ENCODE peak calls at places on chromosomes 13 and 19, in six cellular contexts. E is pancreas; M is stromal cell of bone marrow; T is midbrain; R is naive thymus-derived CD8-positive, alpha-beta T cell; U is MCF 10A. P is an unnamed sample.

GRCh38 chr13:106230450-106230849 is 305.0 kb downstream of the EFNB2 start:
- DNase-seq in E (no peak), M (no peak), T (no peak), R (no peak), U (peak; percentile 84), P (no peak)

GRCh38 chr13:108419768-108420167 is 150.2 kb downstream of the TNFSF13B start:
- DNase-seq in E (no peak), M (no peak), T (no peak), R (no peak), U (no peak), P (no peak)

GRCh38 chr13:110017379-110017778 is 231.0 kb upstream of the IRS2 start:
- DNase-seq in E (no peak), M (peak; percentile 38), T (no peak), R (no peak), U (peak; percentile 93), P (no peak)

GRCh38 chr19:12611361-12611699 is 610 bp downstream of the ZNF791 start:
- DNase-seq in E (peak; percentile 67), M (peak; percentile 83), T (peak; percentile 58), R (no peak), U (peak; percentile 77), P (peak; percentile 65)

GRCh38 chr13:40477623-40478608 is 188.5 kb downstream of the FOXO1 start:
- DNase-seq in E (no peak), M (peak; percentile 2), T (peak; percentile 27), R (no peak), U (no peak), P (no peak)

GRCh38 chr19:31539386-31539785 is 190.2 kb upstream of the TSHZ3 start:
- DNase-seq in E (no peak), M (no peak), T (no peak), R (no peak), U (no peak), P (no peak)

GRCh38 chr13:110119943-110120905 is 186.7 kb downstream of the COL4A1 start:
- DNase-seq in E (no peak), M (no peak), T (no peak), R (no peak), U (peak; percentile 71), P (no peak)

GRCh38 chr13:50914301-50914700 is 4.7 kb downstream of the RNASEH2B start:
- DNase-seq in E (no peak), M (no peak), T (no peak), R (no peak), U (no peak), P (no peak)

GRCh38 chr13:22218784-22219183 is 547.9 kb downstream of the FGF9 start:
- DNase-seq in E (no peak), M (no peak), T (no peak), R (no peak), U (no peak), P (peak; percentile 6)

GRCh38 chr19:58305932-58306323 is 751 bp downstream of the ERVK3-1 start:
- DNase-seq in E (no peak), M (no peak), T (no peak), R (no peak), U (no peak), P (no peak)

GRCh38 chr13:106344318-106344717 is 191.1 kb downstream of the EFNB2 start:
- DNase-seq in E (no peak), M (no peak), T (no peak), R (no peak), U (no peak), P (no peak)